ENCODE peak calls at places on chromosomes 6 and 20, in six cellular contexts. One of them, this sample, is unnamed.

GRCh38 chr6:105550961-105551625 is 148.2 kb upstream of the PREP start:
- DNase-seq in caudate nucleus: no peak
- DNase-seq in mucosa of descending colon: no peak
- DNase-seq in BE2C: no peak
- DNase-seq in HTR-8/SVneo: no peak
- DNase-seq in GM23248: no peak
- DNase-seq in this sample: no peak

GRCh38 chr6:19452495-19452894 is 384.7 kb upstream of the ID4 start:
- DNase-seq in BE2C: no peak
- DNase-seq in mucosa of descending colon: no peak
- DNase-seq in GM23248: no peak
- DNase-seq in caudate nucleus: no peak
- DNase-seq in HTR-8/SVneo: no peak
- DNase-seq in this sample: no peak

GRCh38 chr20:37976862-37977261 is 56.4 kb downstream of the TTI1 start:
- DNase-seq in mucosa of descending colon: no peak
- DNase-seq in HTR-8/SVneo: no peak
- DNase-seq in GM23248: no peak
- DNase-seq in BE2C: no peak
- DNase-seq in caudate nucleus: no peak
- DNase-seq in this sample: no peak

GRCh38 chr6:119278625-119279024 is 70.9 kb downstream of the MAN1A1 start:
- DNase-seq in GM23248: no peak
- DNase-seq in caudate nucleus: no peak
- DNase-seq in mucosa of descending colon: no peak
- DNase-seq in BE2C: no peak
- DNase-seq in HTR-8/SVneo: no peak
- DNase-seq in this sample: no peak

GRCh38 chr6:39952170-39952569 is 17.9 kb upstream of the MOCS1 start:
- DNase-seq in caudate nucleus: no peak
- DNase-seq in HTR-8/SVneo: no peak
- DNase-seq in GM23248: peak
- DNase-seq in BE2C: no peak
- DNase-seq in mucosa of descending colon: no peak
- DNase-seq in this sample: no peak

GRCh38 chr6:41156001-41156400 is 1.9 kb upstream of the TREML1 start:
- DNase-seq in HTR-8/SVneo: no peak
- DNase-seq in mucosa of descending colon: no peak
- DNase-seq in caudate nucleus: no peak
- DNase-seq in GM23248: no peak
- DNase-seq in BE2C: no peak
- DNase-seq in this sample: no peak

GRCh38 chr6:30063315-30063714 is 2.2 kb downstream of the POLR1H start:
- DNase-seq in HTR-8/SVneo: no peak
- DNase-seq in caudate nucleus: no peak
- DNase-seq in BE2C: no peak
- DNase-seq in mucosa of descending colon: no peak
- DNase-seq in GM23248: no peak
- DNase-seq in this sample: no peak

GRCh38 chr6:29509711-29510110 is 22.0 kb upstream of the MAS1L start:
- DNase-seq in caudate nucleus: no peak
- DNase-seq in GM23248: no peak
- DNase-seq in mucosa of descending colon: no peak
- DNase-seq in BE2C: no peak
- DNase-seq in HTR-8/SVneo: no peak
- DNase-seq in this sample: no peak

GRCh38 chr6:121767254-121767653 is 331.8 kb downstream of the GJA1 start:
- DNase-seq in GM23248: no peak
- DNase-seq in caudate nucleus: no peak
- DNase-seq in mucosa of descending colon: no peak
- DNase-seq in HTR-8/SVneo: no peak
- DNase-seq in BE2C: no peak
- DNase-seq in this sample: no peak

GRCh38 chr20:36493013-36493800 is 48.1 kb upstream of the MYL9 start:
- DNase-seq in HTR-8/SVneo: no peak
- DNase-seq in caudate nucleus: no peak
- DNase-seq in mucosa of descending colon: peak
- DNase-seq in BE2C: no peak
- DNase-seq in GM23248: no peak
- DNase-seq in this sample: no peak

GRCh38 chr6:83594936-83595335 is 82.6 kb downstream of the PRSS35 start:
- DNase-seq in BE2C: no peak
- DNase-seq in GM23248: peak
- DNase-seq in caudate nucleus: no peak
- DNase-seq in mucosa of descending colon: no peak
- DNase-seq in HTR-8/SVneo: no peak
- DNase-seq in this sample: no peak

GRCh38 chr20:25299801-25300200 is 51.9 kb downstream of the PYGB start:
- DNase-seq in mucosa of descending colon: no peak
- DNase-seq in GM23248: peak
- DNase-seq in caudate nucleus: no peak
- DNase-seq in BE2C: no peak
- DNase-seq in HTR-8/SVneo: no peak
- DNase-seq in this sample: no peak

GRCh38 chr6:164168595-164168994 is 754.1 kb downstream of the QKI start:
- DNase-seq in BE2C: no peak
- DNase-seq in HTR-8/SVneo: no peak
- DNase-seq in mucosa of descending colon: no peak
- DNase-seq in GM23248: no peak
- DNase-seq in caudate nucleus: no peak
- DNase-seq in this sample: no peak

GRCh38 chr6:47335456-47335855 is 25.8 kb upstream of the TNFRSF21 start:
- DNase-seq in GM23248: no peak
- DNase-seq in HTR-8/SVneo: no peak
- DNase-seq in BE2C: no peak
- DNase-seq in mucosa of descending colon: no peak
- DNase-seq in caudate nucleus: no peak
- DNase-seq in this sample: no peak

GRCh38 chr6:3766219-3766618 is 14.7 kb upstream of the PXDC1 start:
- DNase-seq in GM23248: peak
- DNase-seq in caudate nucleus: no peak
- DNase-seq in BE2C: no peak
- DNase-seq in HTR-8/SVneo: no peak
- DNase-seq in mucosa of descending colon: no peak
- DNase-seq in this sample: no peak

GRCh38 chr20:11813106-11813890 is 104.4 kb upstream of the BTBD3 start:
- DNase-seq in BE2C: no peak
- DNase-seq in GM23248: no peak
- DNase-seq in HTR-8/SVneo: no peak
- DNase-seq in caudate nucleus: no peak
- DNase-seq in mucosa of descending colon: no peak
- DNase-seq in this sample: no peak

GRCh38 chr6:88680654-88681053 is 282.8 kb downstream of the RNGTT start:
- DNase-seq in BE2C: no peak
- DNase-seq in HTR-8/SVneo: no peak
- DNase-seq in mucosa of descending colon: no peak
- DNase-seq in caudate nucleus: no peak
- DNase-seq in GM23248: peak
- DNase-seq in this sample: no peak

GRCh38 chr6:143962644-143962929 is 45.5 kb downstream of the PLAGL1 start:
- DNase-seq in caudate nucleus: no peak
- DNase-seq in BE2C: no peak
- DNase-seq in GM23248: peak
- DNase-seq in HTR-8/SVneo: no peak
- DNase-seq in mucosa of descending colon: no peak
- DNase-seq in this sample: peak

GRCh38 chr6:170444056-170444505 is 109.0 kb downstream of the PSMB1 start:
- DNase-seq in HTR-8/SVneo: no peak
- DNase-seq in GM23248: no peak
- DNase-seq in caudate nucleus: no peak
- DNase-seq in mucosa of descending colon: no peak
- DNase-seq in BE2C: no peak
- DNase-seq in this sample: no peak

GRCh38 chr6:141195251-141195832 is 937.4 kb upstream of the GJE1 start:
- DNase-seq in mucosa of descending colon: no peak
- DNase-seq in caudate nucleus: no peak
- DNase-seq in GM23248: no peak
- DNase-seq in BE2C: no peak
- DNase-seq in HTR-8/SVneo: no peak
- DNase-seq in this sample: no peak

GRCh38 chr20:38143646-38144554 is 21.2 kb downstream of the TGM2 start:
- DNase-seq in caudate nucleus: no peak
- DNase-seq in BE2C: peak
- DNase-seq in mucosa of descending colon: peak
- DNase-seq in GM23248: peak
- DNase-seq in HTR-8/SVneo: peak
- DNase-seq in this sample: no peak

GRCh38 chr6:128511518-128511917 is 8.9 kb downstream of the PTPRK start:
- DNase-seq in HTR-8/SVneo: no peak
- DNase-seq in caudate nucleus: no peak
- DNase-seq in BE2C: no peak
- DNase-seq in mucosa of descending colon: no peak
- DNase-seq in GM23248: peak
- DNase-seq in this sample: no peak

GRCh38 chr6:114075300-114075699 is 104.4 kb upstream of the HDAC2 start:
- DNase-seq in HTR-8/SVneo: no peak
- DNase-seq in BE2C: no peak
- DNase-seq in caudate nucleus: no peak
- DNase-seq in mucosa of descending colon: no peak
- DNase-seq in GM23248: no peak
- DNase-seq in this sample: no peak

GRCh38 chr6:16746812-16747211 is 14.4 kb downstream of the ATXN1 start:
- DNase-seq in BE2C: no peak
- DNase-seq in mucosa of descending colon: no peak
- DNase-seq in GM23248: no peak
- DNase-seq in caudate nucleus: no peak
- DNase-seq in HTR-8/SVneo: no peak
- DNase-seq in this sample: no peak

GRCh38 chr20:50689864-50690263 is 1.5 kb downstream of the RIPOR3 start:
- DNase-seq in caudate nucleus: no peak
- DNase-seq in mucosa of descending colon: no peak
- DNase-seq in GM23248: peak
- DNase-seq in HTR-8/SVneo: no peak
- DNase-seq in BE2C: peak
- DNase-seq in this sample: no peak

GRCh38 chr6:170286246-170286933 is 4.5 kb downstream of the DLL1 start:
- DNase-seq in mucosa of descending colon: peak
- DNase-seq in HTR-8/SVneo: no peak
- DNase-seq in caudate nucleus: peak
- DNase-seq in GM23248: no peak
- DNase-seq in BE2C: peak
- DNase-seq in this sample: peak

GRCh38 chr6:37130704-37131103 is 39.2 kb upstream of the PIM1 start:
- DNase-seq in mucosa of descending colon: no peak
- DNase-seq in GM23248: peak
- DNase-seq in BE2C: no peak
- DNase-seq in caudate nucleus: no peak
- DNase-seq in HTR-8/SVneo: no peak
- DNase-seq in this sample: no peak

GRCh38 chr6:169048806-169049205 is 204.8 kb downstream of the THBS2 start:
- DNase-seq in HTR-8/SVneo: no peak
- DNase-seq in BE2C: no peak
- DNase-seq in mucosa of descending colon: no peak
- DNase-seq in caudate nucleus: no peak
- DNase-seq in GM23248: peak
- DNase-seq in this sample: no peak

GRCh38 chr6:28693033-28693750 is 167.5 kb downstream of the GPX5 start:
- DNase-seq in mucosa of descending colon: no peak
- DNase-seq in caudate nucleus: no peak
- DNase-seq in HTR-8/SVneo: no peak
- DNase-seq in GM23248: peak
- DNase-seq in BE2C: no peak
- DNase-seq in this sample: no peak

GRCh38 chr6:29131691-29132090 is 23.8 kb downstream of the OR2J3 start:
- DNase-seq in BE2C: no peak
- DNase-seq in mucosa of descending colon: no peak
- DNase-seq in GM23248: no peak
- DNase-seq in caudate nucleus: no peak
- DNase-seq in HTR-8/SVneo: no peak
- DNase-seq in this sample: no peak

GRCh38 chr6:114764866-114765265 is 422.0 kb upstream of the HS3ST5 start:
- DNase-seq in mucosa of descending colon: no peak
- DNase-seq in HTR-8/SVneo: no peak
- DNase-seq in BE2C: no peak
- DNase-seq in GM23248: no peak
- DNase-seq in caudate nucleus: no peak
- DNase-seq in this sample: no peak

GRCh38 chr6:163324326-163324927 is 90.1 kb upstream of the QKI start:
- DNase-seq in BE2C: no peak
- DNase-seq in HTR-8/SVneo: no peak
- DNase-seq in GM23248: peak
- DNase-seq in mucosa of descending colon: no peak
- DNase-seq in caudate nucleus: no peak
- DNase-seq in this sample: no peak

GRCh38 chr6:336159-337114 is 44.1 kb downstream of the DUSP22 start:
- DNase-seq in caudate nucleus: no peak
- DNase-seq in BE2C: no peak
- DNase-seq in HTR-8/SVneo: no peak
- DNase-seq in mucosa of descending colon: no peak
- DNase-seq in GM23248: no peak
- DNase-seq in this sample: no peak

GRCh38 chr6:139981810-139982550 is 607.5 kb upstream of the CITED2 start:
- DNase-seq in GM23248: peak
- DNase-seq in BE2C: peak
- DNase-seq in mucosa of descending colon: no peak
- DNase-seq in caudate nucleus: no peak
- DNase-seq in HTR-8/SVneo: peak
- DNase-seq in this sample: no peak

This sample was measured in amygdala.